ENCODE peak calls at places on chromosomes 2 and 18, in eight cellular contexts. F is NCI-H460, E is NCI-H1092 treated with DMSO at 0.1 percent for 48 hours, O is AG20443, V is HEK293T, T is amygdala, N is H9, A is MCF 10A. K is an unnamed sample.

GRCh38 chr18:48105317-48105716 is 174.9 kb upstream of the SMAD2 start:
- DNase-seq in T (no peak), V (no peak), A (no peak), F (no peak), E (no peak), O (no peak), N (no peak), K (peak; percentile 9)

GRCh38 chr18:39051013-39051412 is 1485.4 kb upstream of the CELF4 start:
- DNase-seq in F (no peak), V (no peak), T (no peak), A (no peak), O (no peak), E (no peak), N (no peak), K (peak; percentile 77)

GRCh38 chr18:32389191-32389590 is 81.5 kb downstream of the GAREM1 start:
- DNase-seq in E (no peak), T (no peak), A (no peak), F (no peak), N (no peak), O (no peak), V (no peak), K (no peak)

GRCh38 chr2:39416172-39416571 is 20.9 kb downstream of the MAP4K3 start:
- DNase-seq in O (peak; percentile 46), E (no peak), F (no peak), N (no peak), A (no peak), V (no peak), T (no peak), K (no peak)

GRCh38 chr2:239151201-239152131 is 249.4 kb downstream of the HDAC4 start:
- DNase-seq in F (no peak), N (peak; percentile 13), O (peak; percentile 62), T (no peak), E (no peak), V (no peak), A (no peak), K (no peak)

GRCh38 chr2:98913916-98914712 is 21.9 kb downstream of the CRACDL start:
- DNase-seq in T (no peak), F (no peak), N (no peak), E (peak; percentile 86), O (no peak), V (no peak), A (peak; percentile 88), K (peak; percentile 71)

GRCh38 chr2:88329815-88330603 is 122.5 kb downstream of the FOXI3 start:
- DNase-seq in O (no peak), T (no peak), F (no peak), E (no peak), N (peak; percentile 84), V (peak; percentile 50), A (peak; percentile 94), K (peak; percentile 81)

GRCh38 chr2:20080839-20081348 is 29.5 kb upstream of the LAPTM4A start:
- DNase-seq in E (no peak), T (no peak), A (no peak), N (peak; percentile 57), O (no peak), F (no peak), V (no peak), K (no peak)

GRCh38 chr2:119290859-119291587 is 67.4 kb downstream of the STEAP3 start:
- DNase-seq in F (peak; percentile 62), A (peak; percentile 74), E (peak; percentile 65), O (peak; percentile 47), T (no peak), N (peak; percentile 94), V (peak; percentile 44), K (peak; percentile 53)

GRCh38 chr2:27622921-27623384 is 5.9 kb downstream of the CCDC121 start:
- DNase-seq in T (no peak), E (no peak), F (no peak), N (no peak), O (peak; percentile 72), V (no peak), A (peak; percentile 75), K (peak; percentile 18)

K was measured in bronchial epithelial cell.